ENCODE peak calls at places on chromosomes 1 and 21, in seven cellular contexts. One of them, this sample, is unnamed.

GRCh38 chr1:40389234-40389815 is 15.8 kb downstream of the SMAP2 start:
- DNase-seq in WTC11: no peak
- DNase-seq in progenitor cell of endocrine pancreas: no peak
- DNase-seq in tibial artery: no peak
- DNase-seq in breast epithelium: no peak
- DNase-seq in GM12865: peak
- DNase-seq in hepatocyte: no peak
- DNase-seq in this sample: no peak

GRCh38 chr1:67524143-67525052 is 94.2 kb upstream of the SERBP1 start:
- DNase-seq in WTC11: no peak
- DNase-seq in progenitor cell of endocrine pancreas: no peak
- DNase-seq in tibial artery: no peak
- DNase-seq in breast epithelium: no peak
- DNase-seq in GM12865: no peak
- DNase-seq in hepatocyte: no peak
- DNase-seq in this sample: no peak

GRCh38 chr1:56426587-56426986 is 152.8 kb downstream of the PLPP3 start:
- DNase-seq in WTC11: no peak
- DNase-seq in progenitor cell of endocrine pancreas: no peak
- DNase-seq in tibial artery: no peak
- DNase-seq in breast epithelium: no peak
- DNase-seq in GM12865: no peak
- DNase-seq in hepatocyte: no peak
- DNase-seq in this sample: no peak

GRCh38 chr1:167090289-167090942 is at the start of gene GPA33:
- DNase-seq in WTC11: no peak
- DNase-seq in progenitor cell of endocrine pancreas: no peak
- DNase-seq in tibial artery: no peak
- DNase-seq in breast epithelium: no peak
- DNase-seq in GM12865: peak
- DNase-seq in hepatocyte: peak
- DNase-seq in this sample: no peak

GRCh38 chr1:205317311-205317917 is 4.1 kb downstream of the NUAK2 start:
- DNase-seq in WTC11: no peak
- DNase-seq in progenitor cell of endocrine pancreas: no peak
- DNase-seq in tibial artery: no peak
- DNase-seq in breast epithelium: peak
- DNase-seq in GM12865: no peak
- DNase-seq in hepatocyte: peak
- DNase-seq in this sample: peak

GRCh38 chr1:117740461-117740860 is 134.6 kb downstream of the TENT5C start:
- DNase-seq in WTC11: no peak
- DNase-seq in progenitor cell of endocrine pancreas: no peak
- DNase-seq in tibial artery: no peak
- DNase-seq in breast epithelium: no peak
- DNase-seq in GM12865: no peak
- DNase-seq in hepatocyte: no peak
- DNase-seq in this sample: no peak

GRCh38 chr1:214021321-214021720 is 33.5 kb downstream of the PROX1 start:
- DNase-seq in WTC11: no peak
- DNase-seq in progenitor cell of endocrine pancreas: no peak
- DNase-seq in tibial artery: no peak
- DNase-seq in breast epithelium: no peak
- DNase-seq in GM12865: no peak
- DNase-seq in hepatocyte: no peak
- DNase-seq in this sample: no peak

GRCh38 chr1:186828612-186829542 is at the start of gene PLA2G4A:
- DNase-seq in WTC11: no peak
- DNase-seq in progenitor cell of endocrine pancreas: no peak
- DNase-seq in tibial artery: peak
- DNase-seq in breast epithelium: peak
- DNase-seq in GM12865: peak
- DNase-seq in hepatocyte: peak
- DNase-seq in this sample: no peak

GRCh38 chr1:178928041-178928440 is 57.2 kb upstream of the ANGPTL1 start:
- DNase-seq in WTC11: no peak
- DNase-seq in progenitor cell of endocrine pancreas: no peak
- DNase-seq in tibial artery: no peak
- DNase-seq in breast epithelium: no peak
- DNase-seq in GM12865: no peak
- DNase-seq in hepatocyte: no peak
- DNase-seq in this sample: no peak

GRCh38 chr1:156376958-156377919 is 8.2 kb downstream of the RHBG start:
- DNase-seq in WTC11: no peak
- DNase-seq in progenitor cell of endocrine pancreas: no peak
- DNase-seq in tibial artery: no peak
- DNase-seq in breast epithelium: no peak
- DNase-seq in GM12865: no peak
- DNase-seq in hepatocyte: no peak
- DNase-seq in this sample: no peak

GRCh38 chr1:156378557-156378956 is 9.5 kb downstream of the RHBG start:
- DNase-seq in WTC11: no peak
- DNase-seq in progenitor cell of endocrine pancreas: no peak
- DNase-seq in tibial artery: no peak
- DNase-seq in breast epithelium: no peak
- DNase-seq in GM12865: no peak
- DNase-seq in hepatocyte: no peak
- DNase-seq in this sample: no peak

GRCh38 chr1:156373546-156373945 is 4.5 kb downstream of the RHBG start:
- DNase-seq in WTC11: no peak
- DNase-seq in progenitor cell of endocrine pancreas: no peak
- DNase-seq in tibial artery: no peak
- DNase-seq in breast epithelium: no peak
- DNase-seq in GM12865: no peak
- DNase-seq in hepatocyte: no peak
- DNase-seq in this sample: no peak

GRCh38 chr1:156372876-156373275 is 3.9 kb downstream of the RHBG start:
- DNase-seq in WTC11: no peak
- DNase-seq in progenitor cell of endocrine pancreas: no peak
- DNase-seq in tibial artery: no peak
- DNase-seq in breast epithelium: no peak
- DNase-seq in GM12865: no peak
- DNase-seq in hepatocyte: no peak
- DNase-seq in this sample: no peak

DNA sequence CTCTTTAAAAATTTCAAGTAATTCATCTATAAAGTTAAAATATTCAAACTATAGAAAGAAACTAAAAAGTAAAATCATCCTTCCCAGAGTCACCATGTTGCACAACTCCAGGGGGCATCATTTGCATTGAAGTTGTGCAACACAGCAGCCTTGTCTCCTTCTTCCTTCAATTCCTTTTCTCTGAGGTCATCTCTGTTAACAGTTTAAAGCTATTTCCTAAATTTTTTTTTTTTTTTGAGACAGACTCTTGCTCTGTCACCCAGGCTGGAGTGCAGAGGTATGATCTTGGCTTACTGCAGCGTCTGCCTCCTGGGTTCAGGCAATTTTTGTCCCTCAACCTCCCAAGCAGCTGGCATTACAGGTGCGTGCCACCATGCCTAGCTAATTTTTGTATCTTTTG is 7.1 kb downstream of the RHBG start:
- DNase-seq in WTC11: no peak
- DNase-seq in progenitor cell of endocrine pancreas: no peak
- DNase-seq in tibial artery: no peak
- DNase-seq in breast epithelium: no peak
- DNase-seq in GM12865: no peak
- DNase-seq in hepatocyte: no peak
- DNase-seq in this sample: no peak
- TF ChIP-seq CTCF in WTC11: no peak
- TF ChIP-seq CTCF in progenitor cell of endocrine pancreas: no peak
- TF ChIP-seq CTCF in tibial artery: no peak
- TF ChIP-seq CTCF in breast epithelium: no peak
- TF ChIP-seq CTCF in GM12865: no peak
- TF ChIP-seq CTCF in hepatocyte: no peak
- TF ChIP-seq CTCF in this sample: no peak

GRCh38 chr21:42098957-42099547 is 27.9 kb downstream of the UMODL1 start:
- DNase-seq in WTC11: no peak
- DNase-seq in progenitor cell of endocrine pancreas: no peak
- DNase-seq in tibial artery: no peak
- DNase-seq in breast epithelium: no peak
- DNase-seq in GM12865: no peak
- DNase-seq in hepatocyte: no peak
- DNase-seq in this sample: no peak
- TF ChIP-seq CTCF in WTC11: no peak
- TF ChIP-seq CTCF in progenitor cell of endocrine pancreas: no peak
- TF ChIP-seq CTCF in tibial artery: no peak
- TF ChIP-seq CTCF in breast epithelium: no peak
- TF ChIP-seq CTCF in GM12865: no peak
- TF ChIP-seq CTCF in hepatocyte: no peak
- TF ChIP-seq CTCF in this sample: no peak

GRCh38 chr21:38170705-38171682 is 85.8 kb upstream of the KCNJ15 start:
- DNase-seq in WTC11: no peak
- DNase-seq in progenitor cell of endocrine pancreas: no peak
- DNase-seq in tibial artery: no peak
- DNase-seq in breast epithelium: no peak
- DNase-seq in GM12865: no peak
- DNase-seq in hepatocyte: no peak
- DNase-seq in this sample: no peak

GRCh38 chr21:38175321-38175720 is 81.5 kb upstream of the KCNJ15 start:
- DNase-seq in WTC11: no peak
- DNase-seq in progenitor cell of endocrine pancreas: no peak
- DNase-seq in tibial artery: no peak
- DNase-seq in breast epithelium: no peak
- DNase-seq in GM12865: no peak
- DNase-seq in hepatocyte: no peak
- DNase-seq in this sample: no peak

GRCh38 chr21:38170283-38170682 is 86.5 kb upstream of the KCNJ15 start:
- DNase-seq in WTC11: peak
- DNase-seq in progenitor cell of endocrine pancreas: no peak
- DNase-seq in tibial artery: peak
- DNase-seq in breast epithelium: no peak
- DNase-seq in GM12865: peak
- DNase-seq in hepatocyte: peak
- DNase-seq in this sample: no peak

GRCh38 chr21:38167345-38167744 is 89.4 kb upstream of the KCNJ15 start:
- DNase-seq in WTC11: no peak
- DNase-seq in progenitor cell of endocrine pancreas: no peak
- DNase-seq in tibial artery: no peak
- DNase-seq in breast epithelium: no peak
- DNase-seq in GM12865: no peak
- DNase-seq in hepatocyte: no peak
- DNase-seq in this sample: no peak

GRCh38 chr21:38171723-38172344 is 85.0 kb upstream of the KCNJ15 start:
- DNase-seq in WTC11: peak
- DNase-seq in progenitor cell of endocrine pancreas: peak
- DNase-seq in tibial artery: no peak
- DNase-seq in breast epithelium: no peak
- DNase-seq in GM12865: no peak
- DNase-seq in hepatocyte: peak
- DNase-seq in this sample: no peak
- TF ChIP-seq CTCF in WTC11: no peak
- TF ChIP-seq CTCF in progenitor cell of endocrine pancreas: no peak
- TF ChIP-seq CTCF in tibial artery: no peak
- TF ChIP-seq CTCF in breast epithelium: no peak
- TF ChIP-seq CTCF in GM12865: peak
- TF ChIP-seq CTCF in hepatocyte: peak
- TF ChIP-seq CTCF in this sample: no peak

DNA sequence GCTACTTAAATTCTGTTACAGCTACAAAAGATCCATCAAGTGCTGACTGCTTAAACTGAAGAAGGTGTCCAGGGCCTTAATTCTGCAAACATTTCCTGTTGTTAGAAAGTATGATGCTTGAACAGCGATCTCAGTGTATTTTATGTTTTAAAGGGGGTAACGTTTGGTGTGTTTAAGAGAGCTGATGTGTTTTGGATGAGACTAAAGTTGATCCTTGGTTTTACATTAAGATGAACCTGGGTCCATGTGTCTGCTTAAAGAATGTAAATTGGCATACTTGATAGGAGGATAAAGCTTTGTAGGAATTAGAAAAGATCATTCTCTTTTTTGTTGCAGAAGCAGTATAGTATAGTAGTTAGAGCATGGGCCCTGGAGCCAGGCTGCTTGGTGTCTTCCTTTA is 3.6 kb downstream of the IER5 start:
- DNase-seq in WTC11: no peak
- DNase-seq in progenitor cell of endocrine pancreas: no peak
- DNase-seq in tibial artery: no peak
- DNase-seq in breast epithelium: no peak
- DNase-seq in GM12865: no peak
- DNase-seq in hepatocyte: no peak
- DNase-seq in this sample: no peak
- TF ChIP-seq CTCF in WTC11: no peak
- TF ChIP-seq CTCF in progenitor cell of endocrine pancreas: no peak
- TF ChIP-seq CTCF in tibial artery: no peak
- TF ChIP-seq CTCF in breast epithelium: no peak
- TF ChIP-seq CTCF in GM12865: no peak
- TF ChIP-seq CTCF in hepatocyte: no peak
- TF ChIP-seq CTCF in this sample: no peak

DNA sequence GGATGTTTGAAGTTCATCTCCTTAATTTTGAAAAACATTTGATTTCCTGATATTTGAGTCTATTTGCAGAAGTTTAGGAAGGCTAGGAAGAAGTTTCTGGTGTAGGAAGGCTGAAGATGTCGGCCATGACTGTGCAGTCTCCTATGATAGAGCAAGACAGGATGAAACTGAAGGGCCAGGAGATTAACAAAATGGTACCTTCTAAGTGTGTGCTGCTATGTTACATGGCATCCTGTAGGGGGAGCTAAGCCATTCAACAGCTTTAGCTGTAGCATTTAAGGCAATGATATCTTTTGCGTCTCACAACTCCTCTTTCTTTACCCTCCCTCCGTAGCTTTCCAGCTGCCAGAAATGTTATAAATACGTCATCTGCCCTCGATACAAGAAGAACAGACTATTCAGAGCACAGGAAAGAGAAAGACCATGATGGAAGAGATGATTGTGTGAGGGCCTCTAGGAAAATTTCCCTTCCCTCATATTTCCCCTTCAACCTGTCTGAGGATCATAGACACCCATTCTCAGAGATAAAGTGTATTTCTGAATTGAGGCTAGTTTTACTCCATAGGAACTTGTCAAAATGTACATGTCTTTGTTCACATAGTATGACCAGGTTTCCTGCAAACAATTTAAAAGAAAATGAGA is 61.1 kb downstream of the XCL1 start:
- DNase-seq in WTC11: no peak
- DNase-seq in progenitor cell of endocrine pancreas: no peak
- DNase-seq in tibial artery: no peak
- DNase-seq in breast epithelium: no peak
- DNase-seq in GM12865: peak
- DNase-seq in hepatocyte: peak
- DNase-seq in this sample: no peak
- TF ChIP-seq CTCF in WTC11: peak
- TF ChIP-seq CTCF in progenitor cell of endocrine pancreas: peak
- TF ChIP-seq CTCF in tibial artery: peak
- TF ChIP-seq CTCF in breast epithelium: peak
- TF ChIP-seq CTCF in GM12865: peak
- TF ChIP-seq CTCF in hepatocyte: peak
- TF ChIP-seq CTCF in this sample: no peak